ENCODE peak calls at places on chromosome 17, in ten cellular contexts. M, G, A, Y, H, B, K, L, I and Q are unnamed samples.

GRCh38 chr17:65158081-65158480 is 20.9 kb downstream of the RGS9 start:
- DNase-seq in H (no peak), K (no peak), G (no peak), L (no peak), M (no peak), B (no peak), Y (no peak), I (no peak), A (no peak), Q (no peak)

GRCh38 chr17:78806451-78806850 is 24.4 kb upstream of the CYTH1 start:
- DNase-seq in M (no peak), B (no peak), I (no peak), L (no peak), Y (no peak), A (peak), H (no peak), K (peak), G (no peak), Q (peak)

GRCh38 chr17:74545456-74546230 is at the start of gene CD300C:
- DNase-seq in Y (peak), H (no peak), L (no peak), I (no peak), A (no peak), M (peak), K (peak), B (peak), G (no peak), Q (peak)

GRCh38 chr17:76686538-76687277 is 24.1 kb downstream of the MXRA7 start:
- DNase-seq in I (no peak), H (no peak), G (no peak), K (no peak), A (no peak), L (no peak), M (no peak), B (no peak), Y (no peak), Q (no peak)

GRCh38 chr17:32142857-32143524 is 689 bp downstream of the RHOT1 start:
- DNase-seq in H (no peak), L (peak), M (peak), K (peak), I (peak), B (peak), A (no peak), G (no peak), Y (peak), Q (peak)

GRCh38 chr17:27475981-27476895 is 20.0 kb downstream of the KSR1 start:
- DNase-seq in H (no peak), Y (no peak), K (no peak), G (no peak), B (no peak), A (no peak), L (no peak), M (no peak), I (no peak), Q (peak)

GRCh38 chr17:74474043-74474792 is 7.8 kb downstream of the CD300A start:
- DNase-seq in A (no peak), H (no peak), Y (no peak), K (no peak), I (no peak), L (no peak), M (no peak), G (no peak), B (no peak), Q (no peak)

GRCh38 chr17:29625037-29625750 is 2.5 kb upstream of the CORO6 start:
- DNase-seq in A (no peak), L (no peak), K (no peak), G (no peak), I (peak), M (peak), H (no peak), Y (peak), B (no peak), Q (no peak)

GRCh38 chr17:39114744-39115534 is 36.5 kb downstream of the PLXDC1 start:
- DNase-seq in M (no peak), Y (peak), B (no peak), G (no peak), H (no peak), L (no peak), A (no peak), K (no peak), I (peak), Q (no peak)

GRCh38 chr17:39123627-39124026 is 27.8 kb downstream of the PLXDC1 start:
- DNase-seq in L (no peak), K (no peak), G (no peak), Y (no peak), A (no peak), H (no peak), I (no peak), B (no peak), M (no peak), Q (no peak)

GRCh38 chr17:57251211-57251787 is 5.0 kb upstream of the MSI2 start:
- DNase-seq in H (no peak), M (no peak), L (no peak), I (no peak), B (no peak), G (no peak), Y (no peak), K (no peak), A (no peak), Q (no peak)

GRCh38 chr17:11205656-11206055 is 35.4 kb upstream of the SHISA6 start:
- DNase-seq in A (no peak), G (no peak), I (no peak), B (no peak), L (no peak), M (no peak), Y (no peak), H (no peak), K (no peak), Q (no peak)

GRCh38 chr17:59851431-59852375 is 41.0 kb downstream of the TUBD1 start:
- DNase-seq in K (peak), A (no peak), Y (peak), H (no peak), M (no peak), L (no peak), B (no peak), I (peak), G (no peak), Q (no peak)

GRCh38 chr17:59456428-59456827 is 109.0 kb upstream of the DHX40 start:
- DNase-seq in Y (no peak), L (no peak), A (no peak), H (no peak), K (no peak), I (no peak), M (no peak), B (no peak), G (no peak), Q (no peak)

GRCh38 chr17:32931686-32932085 is 3.7 kb downstream of the TMEM98 start:
- DNase-seq in G (no peak), K (no peak), B (no peak), M (no peak), L (no peak), Y (no peak), A (no peak), I (no peak), H (no peak), Q (no peak)

GRCh38 chr17:64991726-64992125 is 64.8 kb downstream of the GNA13 start:
- DNase-seq in Y (no peak), A (no peak), H (no peak), I (no peak), M (no peak), B (no peak), K (no peak), G (no peak), L (no peak), Q (no peak)

GRCh38 chr17:30173649-30174048 is 57.0 kb downstream of the NSRP1 start:
- DNase-seq in M (no peak), B (no peak), I (peak), L (no peak), Y (no peak), K (no peak), H (no peak), G (no peak), A (no peak), Q (no peak)

GRCh38 chr17:66347661-66348604 is 45.5 kb downstream of the PRKCA start:
- DNase-seq in K (no peak), G (no peak), A (no peak), Y (peak), L (no peak), B (no peak), M (no peak), H (no peak), I (peak), Q (no peak)

GRCh38 chr17:77254961-77255741 is 114.4 kb downstream of the SEC14L1 start:
- DNase-seq in L (no peak), H (no peak), G (no peak), B (no peak), Y (peak), M (no peak), I (peak), A (no peak), K (no peak), Q (peak)

GRCh38 chr17:819251-819650 is 37.1 kb downstream of the MRM3 start:
- DNase-seq in H (no peak), I (no peak), B (no peak), Y (no peak), A (no peak), L (no peak), M (no peak), G (no peak), K (no peak), Q (no peak)

GRCh38 chr17:77555741-77556291 is 402.7 kb upstream of the TNRC6C start:
- DNase-seq in B (no peak), A (no peak), L (no peak), G (no peak), H (no peak), M (peak), K (peak), I (peak), Y (no peak), Q (no peak)